ENCODE peak calls at places on chromosomes 6 and 20, in seven cellular contexts. One of them, this sample, is unnamed.

GRCh38 chr20:17533396-17533795 is 2.2 kb upstream of the BFSP1 start:
- DNase-seq in endothelial cell of umbilical vein: peak; percentile 38
- DNase-seq in breast epithelium: no peak
- DNase-seq in upper lobe of left lung: no peak
- DNase-seq in heart left ventricle: no peak
- DNase-seq in spleen: no peak
- DNase-seq in IMR-90: peak; percentile 60
- DNase-seq in this sample: peak; percentile 85

GRCh38 chr6:37783025-37783825 is 36.3 kb upstream of the ZFAND3 start:
- DNase-seq in IMR-90: peak; percentile 23
- DNase-seq in breast epithelium: no peak
- DNase-seq in upper lobe of left lung: no peak
- DNase-seq in spleen: no peak
- DNase-seq in heart left ventricle: peak; percentile 67
- DNase-seq in endothelial cell of umbilical vein: no peak
- DNase-seq in this sample: no peak

GRCh38 chr6:124780621-124781020 is 181.6 kb upstream of the RNF217 start:
- DNase-seq in endothelial cell of umbilical vein: no peak
- DNase-seq in upper lobe of left lung: no peak
- DNase-seq in spleen: no peak
- DNase-seq in heart left ventricle: no peak
- DNase-seq in breast epithelium: no peak
- DNase-seq in IMR-90: no peak
- DNase-seq in this sample: no peak

GRCh38 chr6:108781419-108782110 is 66.7 kb upstream of the ARMC2 start:
- DNase-seq in breast epithelium: no peak
- DNase-seq in IMR-90: peak; percentile 12
- DNase-seq in upper lobe of left lung: no peak
- DNase-seq in heart left ventricle: no peak
- DNase-seq in spleen: no peak
- DNase-seq in endothelial cell of umbilical vein: no peak
- DNase-seq in this sample: no peak

GRCh38 chr20:57315083-57315963 is 14.3 kb upstream of the SPO11 start:
- DNase-seq in IMR-90: no peak
- DNase-seq in spleen: no peak
- DNase-seq in endothelial cell of umbilical vein: no peak
- DNase-seq in upper lobe of left lung: no peak
- DNase-seq in heart left ventricle: no peak
- DNase-seq in breast epithelium: no peak
- DNase-seq in this sample: no peak

GRCh38 chr6:109121411-109121810 is 26.1 kb downstream of the CEP57L1 start:
- DNase-seq in IMR-90: no peak
- DNase-seq in spleen: no peak
- DNase-seq in heart left ventricle: no peak
- DNase-seq in breast epithelium: no peak
- DNase-seq in upper lobe of left lung: no peak
- DNase-seq in endothelial cell of umbilical vein: peak; percentile 46
- DNase-seq in this sample: no peak

GRCh38 chr6:69917834-69918233 is 51.5 kb downstream of the COL19A1 start:
- DNase-seq in breast epithelium: no peak
- DNase-seq in IMR-90: peak; percentile 77
- DNase-seq in endothelial cell of umbilical vein: no peak
- DNase-seq in spleen: no peak
- DNase-seq in upper lobe of left lung: no peak
- DNase-seq in heart left ventricle: no peak
- DNase-seq in this sample: peak; percentile 73

GRCh38 chr20:23437126-23437894 is 2.2 kb upstream of the CSTL1 start:
- DNase-seq in endothelial cell of umbilical vein: peak; percentile 17
- DNase-seq in breast epithelium: no peak
- DNase-seq in spleen: no peak
- DNase-seq in heart left ventricle: no peak
- DNase-seq in upper lobe of left lung: no peak
- DNase-seq in IMR-90: no peak
- DNase-seq in this sample: no peak

GRCh38 chr6:112252571-112253504 is 1.5 kb downstream of the LAMA4 start:
- DNase-seq in heart left ventricle: no peak
- DNase-seq in spleen: no peak
- DNase-seq in breast epithelium: no peak
- DNase-seq in upper lobe of left lung: no peak
- DNase-seq in IMR-90: peak; percentile 36
- DNase-seq in endothelial cell of umbilical vein: peak; percentile 89
- DNase-seq in this sample: no peak

GRCh38 chr6:97282238-97282725 is 734 bp downstream of the MMS22L start:
- DNase-seq in IMR-90: no peak
- DNase-seq in spleen: no peak
- DNase-seq in endothelial cell of umbilical vein: peak; percentile 32
- DNase-seq in heart left ventricle: no peak
- DNase-seq in breast epithelium: no peak
- DNase-seq in upper lobe of left lung: no peak
- DNase-seq in this sample: no peak

GRCh38 chr6:75612921-75613534 is 11.3 kb downstream of the SENP6 start:
- DNase-seq in endothelial cell of umbilical vein: no peak
- DNase-seq in heart left ventricle: no peak
- DNase-seq in IMR-90: no peak
- DNase-seq in upper lobe of left lung: no peak
- DNase-seq in breast epithelium: no peak
- DNase-seq in spleen: no peak
- DNase-seq in this sample: no peak

GRCh38 chr6:12656841-12657435 is 59.6 kb upstream of the PHACTR1 start:
- DNase-seq in heart left ventricle: no peak
- DNase-seq in upper lobe of left lung: no peak
- DNase-seq in breast epithelium: no peak
- DNase-seq in spleen: no peak
- DNase-seq in IMR-90: no peak
- DNase-seq in endothelial cell of umbilical vein: no peak
- DNase-seq in this sample: no peak

GRCh38 chr6:139983555-139984276 is 609.3 kb upstream of the CITED2 start:
- DNase-seq in endothelial cell of umbilical vein: no peak
- DNase-seq in IMR-90: peak; percentile 58
- DNase-seq in upper lobe of left lung: no peak
- DNase-seq in spleen: no peak
- DNase-seq in breast epithelium: no peak
- DNase-seq in heart left ventricle: no peak
- DNase-seq in this sample: no peak

GRCh38 chr6:43972915-43973304 is 154.3 kb downstream of the MRPL14 start:
- DNase-seq in spleen: no peak
- DNase-seq in endothelial cell of umbilical vein: peak; percentile 72
- DNase-seq in IMR-90: peak; percentile 95
- DNase-seq in upper lobe of left lung: no peak
- DNase-seq in heart left ventricle: peak; percentile 87
- DNase-seq in breast epithelium: peak; percentile 84
- DNase-seq in this sample: no peak

GRCh38 chr20:63544958-63545516 is 2.5 kb downstream of the SRMS start:
- DNase-seq in spleen: no peak
- DNase-seq in upper lobe of left lung: peak; percentile 64
- DNase-seq in breast epithelium: no peak
- DNase-seq in heart left ventricle: no peak
- DNase-seq in endothelial cell of umbilical vein: no peak
- DNase-seq in IMR-90: no peak
- DNase-seq in this sample: no peak

GRCh38 chr20:10671221-10671849 is 2.5 kb downstream of the JAG1 start:
- DNase-seq in heart left ventricle: peak; percentile 83
- DNase-seq in breast epithelium: peak; percentile 80
- DNase-seq in upper lobe of left lung: no peak
- DNase-seq in endothelial cell of umbilical vein: peak; percentile 92
- DNase-seq in spleen: peak; percentile 87
- DNase-seq in IMR-90: peak; percentile 94
- DNase-seq in this sample: peak; percentile 98

GRCh38 chr6:131643855-131644460 is 6.9 kb downstream of the ENPP3 start:
- DNase-seq in endothelial cell of umbilical vein: no peak
- DNase-seq in breast epithelium: no peak
- DNase-seq in upper lobe of left lung: no peak
- DNase-seq in spleen: no peak
- DNase-seq in heart left ventricle: no peak
- DNase-seq in IMR-90: no peak
- DNase-seq in this sample: no peak

GRCh38 chr6:10101551-10102252 is 313.2 kb downstream of the TFAP2A start:
- DNase-seq in breast epithelium: no peak
- DNase-seq in heart left ventricle: no peak
- DNase-seq in spleen: no peak
- DNase-seq in upper lobe of left lung: no peak
- DNase-seq in endothelial cell of umbilical vein: no peak
- DNase-seq in IMR-90: no peak
- DNase-seq in this sample: peak; percentile 49

GRCh38 chr20:8424010-8424409 is 291.9 kb downstream of the PLCB1 start:
- DNase-seq in endothelial cell of umbilical vein: no peak
- DNase-seq in breast epithelium: no peak
- DNase-seq in spleen: no peak
- DNase-seq in IMR-90: peak; percentile 86
- DNase-seq in heart left ventricle: no peak
- DNase-seq in upper lobe of left lung: no peak
- DNase-seq in this sample: no peak

GRCh38 chr6:35486005-35486925 is 10.6 kb downstream of the TEAD3 start:
- DNase-seq in IMR-90: no peak
- DNase-seq in endothelial cell of umbilical vein: no peak
- DNase-seq in breast epithelium: peak; percentile 95
- DNase-seq in spleen: no peak
- DNase-seq in heart left ventricle: peak; percentile 74
- DNase-seq in upper lobe of left lung: peak; percentile 92
- DNase-seq in this sample: peak; percentile 80
- TF ChIP-seq POLR2A in IMR-90: no peak
- TF ChIP-seq POLR2A in endothelial cell of umbilical vein: no peak
- TF ChIP-seq POLR2A in breast epithelium: no peak
- TF ChIP-seq POLR2A in spleen: no peak
- TF ChIP-seq POLR2A in heart left ventricle: no peak
- TF ChIP-seq POLR2A in upper lobe of left lung: no peak
- TF ChIP-seq POLR2A in this sample: no peak

GRCh38 chr6:45791181-45791580 is 224.5 kb downstream of the CLIC5 start:
- DNase-seq in spleen: no peak
- DNase-seq in endothelial cell of umbilical vein: no peak
- DNase-seq in heart left ventricle: no peak
- DNase-seq in IMR-90: peak; percentile 21
- DNase-seq in breast epithelium: no peak
- DNase-seq in upper lobe of left lung: no peak
- DNase-seq in this sample: no peak
- H3K4me3 ChIP-seq in spleen: no peak overlapping the region
- H3K4me3 ChIP-seq in endothelial cell of umbilical vein: no peak overlapping the region
- H3K4me3 ChIP-seq in heart left ventricle: no peak overlapping the region
- H3K4me3 ChIP-seq in IMR-90: no peak overlapping the region
- H3K4me3 ChIP-seq in breast epithelium: no peak overlapping the region
- H3K4me3 ChIP-seq in upper lobe of left lung: no peak overlapping the region
- H3K4me3 ChIP-seq in this sample: no peak overlapping the region

DNA sequence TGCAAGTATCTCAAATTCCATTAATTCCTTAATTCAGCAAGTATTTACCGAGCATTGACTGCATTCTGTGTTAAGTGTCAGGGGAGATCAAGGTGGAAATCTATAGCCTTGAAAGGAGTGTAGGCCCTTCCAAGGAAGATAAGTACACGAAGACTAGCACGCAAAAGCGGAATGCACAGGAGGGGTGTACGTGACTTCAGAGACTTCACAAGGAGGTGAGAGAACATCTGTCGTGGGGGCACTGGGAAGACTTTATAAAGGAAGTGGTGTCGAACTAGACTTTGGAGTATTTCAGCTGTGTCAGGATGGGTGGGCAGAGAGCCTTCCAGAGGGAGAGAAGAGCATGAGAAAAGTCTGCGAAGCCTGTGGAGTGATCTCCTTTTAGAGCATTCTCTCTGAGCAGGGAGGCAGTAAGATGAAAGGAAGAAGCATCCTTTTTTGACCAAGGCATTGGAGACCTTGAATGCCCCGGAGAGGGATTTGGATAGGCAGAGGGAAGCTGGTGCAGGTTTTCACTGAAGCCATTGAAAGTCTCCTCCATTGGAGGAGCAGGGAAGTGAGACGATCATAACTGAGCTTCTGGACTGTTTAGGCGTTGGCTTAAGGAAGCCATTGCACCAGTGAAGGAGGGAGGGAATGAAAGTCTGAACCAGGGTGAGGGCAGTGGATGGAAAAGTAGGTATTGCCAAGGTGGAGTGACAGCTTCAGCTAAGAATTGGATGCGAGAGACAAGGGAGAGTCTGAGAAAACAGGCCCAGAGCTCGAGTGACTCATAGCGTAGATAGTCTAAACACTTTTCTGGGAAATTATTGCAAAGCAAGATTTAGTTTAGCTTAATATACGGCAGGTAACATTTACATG is 4.3 kb downstream of the DSP start:
- DNase-seq in spleen: no peak
- DNase-seq in heart left ventricle: no peak
- DNase-seq in upper lobe of left lung: no peak
- DNase-seq in breast epithelium: no peak
- DNase-seq in endothelial cell of umbilical vein: no peak
- DNase-seq in IMR-90: peak; percentile 50
- DNase-seq in this sample: no peak
- TF ChIP-seq POLR2A in spleen: no peak
- TF ChIP-seq POLR2A in heart left ventricle: no peak
- TF ChIP-seq POLR2A in upper lobe of left lung: no peak
- TF ChIP-seq POLR2A in breast epithelium: no peak
- TF ChIP-seq POLR2A in endothelial cell of umbilical vein: no peak
- TF ChIP-seq POLR2A in IMR-90: no peak
- TF ChIP-seq POLR2A in this sample: no peak

GRCh38 chr6:31815025-31815838 is at the start of the genes HSPA1A and HSPA1L:
- DNase-seq in breast epithelium: peak; percentile 97
- DNase-seq in upper lobe of left lung: peak; percentile 90
- DNase-seq in IMR-90: peak; percentile 95
- DNase-seq in spleen: peak; percentile 94
- DNase-seq in heart left ventricle: peak; percentile 96
- DNase-seq in endothelial cell of umbilical vein: peak; percentile 97
- DNase-seq in this sample: peak; percentile 94
- H3K4me3 ChIP-seq in breast epithelium: peak within 1 kb of the TSS; percentile 64
- H3K4me3 ChIP-seq in upper lobe of left lung: peak within 1 kb of the TSS; percentile 45
- H3K4me3 ChIP-seq in IMR-90: peak within 1 kb of the TSS; percentile 66
- H3K4me3 ChIP-seq in spleen: peak within 1 kb of the TSS; percentile 58
- H3K4me3 ChIP-seq in heart left ventricle: peak within 1 kb of the TSS; percentile 25
- H3K4me3 ChIP-seq in endothelial cell of umbilical vein: peak within 1 kb of the TSS; percentile 83
- H3K4me3 ChIP-seq in this sample: peak within 1 kb of the TSS; percentile 70

GRCh38 chr6:81751388-81752083 is 945 bp downstream of the TENT5A start:
- DNase-seq in breast epithelium: peak; percentile 28
- DNase-seq in upper lobe of left lung: peak; percentile 92
- DNase-seq in heart left ventricle: peak; percentile 89
- DNase-seq in spleen: peak; percentile 94
- DNase-seq in endothelial cell of umbilical vein: peak; percentile 37
- DNase-seq in IMR-90: peak; percentile 38
- DNase-seq in this sample: peak; percentile 82

GRCh38 chr6:81752084-81752968 is at the start of gene TENT5A:
- DNase-seq in spleen: peak; percentile 97
- DNase-seq in IMR-90: peak; percentile 88
- DNase-seq in breast epithelium: peak; percentile 92
- DNase-seq in upper lobe of left lung: peak; percentile 97
- DNase-seq in endothelial cell of umbilical vein: peak; percentile 68
- DNase-seq in heart left ventricle: peak; percentile 96
- DNase-seq in this sample: peak; percentile 97

GRCh38 chr6:81754906-81755305 is 2.4 kb upstream of the TENT5A start:
- DNase-seq in heart left ventricle: no peak
- DNase-seq in breast epithelium: no peak
- DNase-seq in spleen: no peak
- DNase-seq in upper lobe of left lung: no peak
- DNase-seq in endothelial cell of umbilical vein: no peak
- DNase-seq in IMR-90: no peak
- DNase-seq in this sample: no peak

GRCh38 chr6:81753709-81754678 is 1.5 kb upstream of the TENT5A start:
- DNase-seq in IMR-90: peak; percentile 59
- DNase-seq in breast epithelium: peak; percentile 71
- DNase-seq in endothelial cell of umbilical vein: peak; percentile 44
- DNase-seq in upper lobe of left lung: peak; percentile 95
- DNase-seq in spleen: peak; percentile 98
- DNase-seq in heart left ventricle: peak; percentile 92
- DNase-seq in this sample: peak; percentile 93

GRCh38 chr6:81752969-81753708 is 658 bp upstream of the TENT5A start:
- DNase-seq in upper lobe of left lung: peak; percentile 99
- DNase-seq in spleen: peak; percentile 97
- DNase-seq in breast epithelium: peak; percentile 74
- DNase-seq in endothelial cell of umbilical vein: peak; percentile 84
- DNase-seq in heart left ventricle: peak; percentile 98
- DNase-seq in IMR-90: peak; percentile 89
- DNase-seq in this sample: peak; percentile 95
- TF ChIP-seq POLR2A in upper lobe of left lung: peak; percentile 66
- TF ChIP-seq POLR2A in spleen: no peak
- TF ChIP-seq POLR2A in breast epithelium: peak; percentile 40
- TF ChIP-seq POLR2A in endothelial cell of umbilical vein: no peak
- TF ChIP-seq POLR2A in heart left ventricle: peak; percentile 92
- TF ChIP-seq POLR2A in IMR-90: peak; percentile 86
- TF ChIP-seq POLR2A in this sample: peak; percentile 88

GRCh38 chr6:167849846-167850459 is 23.2 kb downstream of the AFDN start:
- DNase-seq in upper lobe of left lung: no peak
- DNase-seq in breast epithelium: peak; percentile 56
- DNase-seq in endothelial cell of umbilical vein: peak; percentile 71
- DNase-seq in spleen: no peak
- DNase-seq in heart left ventricle: no peak
- DNase-seq in IMR-90: no peak
- DNase-seq in this sample: no peak
- H3K4me3 ChIP-seq in upper lobe of left lung: no peak overlapping the region
- H3K4me3 ChIP-seq in breast epithelium: no peak overlapping the region
- H3K4me3 ChIP-seq in endothelial cell of umbilical vein: peak overlapping the region; percentile 44
- H3K4me3 ChIP-seq in spleen: no peak overlapping the region
- H3K4me3 ChIP-seq in heart left ventricle: no peak overlapping the region
- H3K4me3 ChIP-seq in IMR-90: no peak overlapping the region
- H3K4me3 ChIP-seq in this sample: no peak overlapping the region

This sample was measured in NB4.